ENCODE peak calls at places on chromosomes 2 and 18, in eight cellular contexts. E, A, F, B, V, M, H and W are unnamed samples.

GRCh38 chr2:75558786-75559428 is 1.8 kb downstream of the EVA1A start:
- DNase-seq in M (no peak), B (no peak), A (no peak), E (no peak), V (no peak), F (no peak), H (peak; percentile 56), W (no peak)

GRCh38 chr2:28163627-28164279 is 228.9 kb upstream of the FOSL2 start:
- DNase-seq in A (no peak), F (no peak), M (no peak), E (no peak), V (no peak), B (no peak), H (no peak), W (no peak)

GRCh38 chr18:8657873-8658521 is 47.4 kb upstream of the MTCL1 start:
- DNase-seq in A (no peak), B (no peak), V (no peak), F (no peak), E (peak; percentile 34), M (no peak), H (peak; percentile 28), W (no peak)

GRCh38 chr2:198040820-198041219 is 236.4 kb downstream of the PLCL1 start:
- DNase-seq in E (no peak), A (no peak), V (no peak), H (no peak), F (no peak), B (no peak), M (no peak), W (no peak)

GRCh38 chr2:166180951-166181812 is 53.4 kb upstream of the SCN1A start:
- DNase-seq in B (no peak), A (peak; percentile 65), V (peak; percentile 13), H (peak; percentile 73), E (peak; percentile 82), F (no peak), M (peak; percentile 40), W (no peak)

GRCh38 chr2:233817995-233818638 is 36.2 kb downstream of the HJURP start:
- DNase-seq in V (no peak), F (no peak), A (no peak), E (no peak), M (peak; percentile 10), H (no peak), B (no peak), W (no peak)

GRCh38 chr18:34031810-34032209 is 192.9 kb downstream of the NOL4 start:
- DNase-seq in B (no peak), F (no peak), H (no peak), A (no peak), V (no peak), M (no peak), E (peak; percentile 16), W (no peak)

GRCh38 chr2:104664672-104665071 is 189.2 kb upstream of the POU3F3 start:
- DNase-seq in F (no peak), B (no peak), V (no peak), A (no peak), M (no peak), E (no peak), H (no peak), W (no peak)

GRCh38 chr18:46158498-46158897 is 54.3 kb downstream of the HAUS1 start:
- DNase-seq in V (no peak), H (peak; percentile 72), M (no peak), A (no peak), F (no peak), E (no peak), B (no peak), W (no peak)

GRCh38 chr2:72108121-72108520 is 39.5 kb downstream of the CYP26B1 start:
- DNase-seq in E (no peak), H (peak; percentile 59), V (no peak), A (no peak), M (no peak), F (no peak), B (no peak), W (no peak)

GRCh38 chr2:119645173-119645846 is 33.7 kb upstream of the TMEM177 start:
- DNase-seq in E (no peak), A (no peak), M (no peak), H (peak; percentile 47), B (no peak), V (no peak), F (no peak), W (no peak)

GRCh38 chr18:79875531-79875919 is 75.9 kb downstream of the SLC66A2 start:
- DNase-seq in E (no peak), F (no peak), M (no peak), H (no peak), V (no peak), B (no peak), A (no peak), W (no peak)

GRCh38 chr18:47530695-47531094 is 279.2 kb upstream of the SKOR2 start:
- DNase-seq in E (no peak), V (no peak), H (no peak), M (no peak), B (no peak), A (no peak), F (no peak), W (no peak)

GRCh38 chr2:231526341-231527090 is 3.7 kb downstream of the NMUR1 start:
- DNase-seq in V (no peak), E (no peak), M (no peak), A (peak; percentile 55), H (no peak), B (no peak), F (no peak), W (no peak)

GRCh38 chr2:3348771-3349170 is 28.8 kb downstream of the EIPR1 start:
- DNase-seq in F (no peak), B (no peak), M (no peak), H (peak; percentile 4), A (peak; percentile 62), E (no peak), V (no peak), W (no peak)

GRCh38 chr18:68428026-68428425 is 286.9 kb downstream of the TMX3 start:
- DNase-seq in H (peak; percentile 92), F (no peak), A (no peak), V (no peak), E (no peak), B (no peak), M (no peak), W (peak; percentile 79)

GRCh38 chr18:49168970-49169619 is 218.3 kb upstream of the SMAD7 start:
- DNase-seq in F (no peak), A (no peak), B (no peak), M (peak; percentile 66), H (no peak), V (no peak), E (peak; percentile 8), W (no peak)

GRCh38 chr2:62578837-62579640 is 73.0 kb upstream of the TMEM17 start:
- DNase-seq in E (no peak), B (no peak), A (no peak), V (peak; percentile 77), F (no peak), H (peak; percentile 85), M (no peak), W (peak; percentile 33)

GRCh38 chr2:239726631-239727181 is 298.4 kb downstream of the NDUFA10 start:
- DNase-seq in M (no peak), E (no peak), B (no peak), H (no peak), F (no peak), V (no peak), A (peak; percentile 52), W (no peak)

GRCh38 chr18:22504665-22505064 is 87.0 kb upstream of the CTAGE1 start:
- DNase-seq in A (no peak), M (no peak), E (no peak), F (no peak), V (no peak), B (no peak), H (peak; percentile 75), W (no peak)

GRCh38 chr2:54394392-54394791 is 61.7 kb upstream of the SPTBN1 start:
- DNase-seq in H (no peak), V (no peak), M (no peak), B (peak; percentile 9), F (no peak), E (no peak), A (no peak), W (no peak)

DNA sequence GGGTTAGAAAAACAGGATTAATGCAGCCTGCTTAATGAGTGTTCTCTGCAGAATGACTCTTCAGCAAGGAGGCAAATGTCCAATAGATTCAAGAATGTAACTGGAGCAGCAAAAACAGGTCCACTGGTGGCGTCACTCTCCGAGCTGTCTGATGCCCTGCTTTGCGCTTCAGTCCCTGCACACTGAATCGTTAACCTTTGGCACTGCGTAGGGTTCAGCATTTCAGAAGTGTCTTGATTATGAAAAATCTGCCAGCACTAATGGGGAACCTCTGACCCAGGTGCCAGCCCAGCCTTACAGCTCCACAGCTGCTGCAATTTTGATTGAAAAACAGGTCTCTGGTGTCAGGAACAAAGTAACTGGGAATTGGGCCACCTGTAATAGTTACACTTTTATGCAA is 209.5 kb downstream of the TDRD15 start:
- DNase-seq in E (no peak), H (no peak), M (no peak), V (no peak), B (no peak), A (no peak), F (no peak), W (no peak)
- H3K4me3 ChIP-seq in E (no peak overlapping the region), H (no peak overlapping the region), M (no peak overlapping the region), V (no peak overlapping the region), B (no peak overlapping the region), A (no peak overlapping the region), F (no peak overlapping the region), W (no peak overlapping the region)

DNA sequence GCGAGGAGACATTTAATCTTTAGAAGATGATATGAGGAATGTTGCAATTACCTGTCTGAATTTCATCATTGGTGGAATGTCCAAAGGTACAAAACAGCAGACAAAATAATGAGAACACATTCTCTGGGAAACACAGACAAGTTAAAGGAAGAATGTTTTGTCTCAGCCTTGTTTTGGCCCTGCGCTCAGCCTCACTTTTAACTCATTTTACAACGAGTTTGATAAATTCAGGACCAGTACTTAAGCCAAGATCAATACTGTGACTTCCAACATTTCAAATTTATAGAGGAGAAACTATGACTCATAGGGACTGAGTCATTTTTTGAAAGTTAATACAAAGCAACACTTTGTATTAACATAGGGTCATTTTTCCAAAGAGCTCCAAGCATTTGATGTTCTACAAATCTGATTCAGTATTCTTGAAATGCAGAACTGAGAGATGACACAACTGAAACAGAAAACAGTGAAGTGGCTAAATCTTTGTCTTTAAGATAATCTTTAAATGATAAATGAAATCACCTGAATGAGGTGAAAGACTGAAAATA is 833.2 kb upstream of the CHAC2 start:
- DNase-seq in V (peak; percentile 91), H (peak; percentile 42), A (no peak), M (peak; percentile 27), B (no peak), F (no peak), E (no peak), W (peak; percentile 53)
- H3K27ac ChIP-seq in V (peak overlapping the region; percentile 69), H (no peak overlapping the region), A (no peak overlapping the region), M (peak overlapping the region; percentile 89), B (no peak overlapping the region), F (no peak overlapping the region), E (no peak overlapping the region), W (peak overlapping the region; percentile 66)

GRCh38 chr2:99811544-99811943 is 321.7 kb upstream of the REV1 start:
- DNase-seq in E (no peak), M (no peak), V (no peak), B (no peak), A (no peak), H (peak; percentile 83), F (no peak), W (peak; percentile 11)
- H3K27me3 ChIP-seq in E (no peaks in the 10 kb centered on the region), M (no peaks in the 10 kb centered on the region), V (peaks cover 71% of the 10 kb centered on the region), B (no peaks in the 10 kb centered on the region), A (no peaks in the 10 kb centered on the region), H (no peaks in the 10 kb centered on the region), F (no peaks in the 10 kb centered on the region), W (no peaks in the 10 kb centered on the region)

DNA sequence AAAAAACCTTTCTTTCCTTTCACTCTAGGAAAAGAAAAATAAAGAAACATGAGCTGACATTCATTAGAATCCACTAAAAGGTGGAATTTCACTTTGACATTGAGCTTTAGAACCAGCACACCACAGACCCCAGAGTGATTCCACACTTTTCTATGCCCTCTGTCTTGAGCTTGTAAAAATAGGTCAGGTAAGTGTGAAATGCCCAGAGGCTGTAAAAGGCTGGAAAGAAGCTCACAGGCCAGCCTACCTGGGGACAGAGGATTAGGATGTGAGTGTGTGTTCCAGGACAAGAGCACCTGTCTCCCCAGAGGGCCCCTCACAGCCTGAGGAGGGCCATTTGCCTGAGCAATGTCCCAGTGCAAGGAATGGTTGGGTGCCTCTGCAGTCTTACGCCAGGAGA is 56.3 kb upstream of the MYO3B start:
- DNase-seq in V (no peak), A (no peak), M (no peak), H (no peak), B (no peak), F (no peak), E (no peak), W (no peak)
- H3K4me3 ChIP-seq in V (no peak overlapping the region), A (no peak overlapping the region), M (no peak overlapping the region), H (no peak overlapping the region), B (no peak overlapping the region), F (no peak overlapping the region), E (no peak overlapping the region), W (no peak overlapping the region)